ENCODE peak calls at places on chromosomes 7 and 10, in eight cellular contexts. K is fibroblast of pulmonary artery, A is endodermal cell, T is stomach, J is AG04450, O is B cell, R is neural crest cell, M is uterus. B is an unnamed sample.

GRCh38 chr7:128783143-128783799 is 7.7 kb upstream of the OPN1SW start:
- DNase-seq in K (peak; percentile 94), A (peak; percentile 98), T (peak; percentile 56), J (peak; percentile 66), O (no peak), R (peak; percentile 57), M (peak; percentile 71), B (no peak)

GRCh38 chr7:64626557-64626956 is 39.4 kb upstream of the ZNF107 start:
- DNase-seq in K (no peak), A (no peak), T (no peak), J (no peak), O (no peak), R (no peak), M (no peak), B (no peak)

GRCh38 chr7:699260-700170 is 27.0 kb upstream of the DNAAF5 start:
- DNase-seq in K (peak; percentile 55), A (no peak), T (no peak), J (no peak), O (no peak), R (no peak), M (no peak), B (no peak)

GRCh38 chr10:84469470-84469869 is 141.1 kb downstream of the CCSER2 start:
- DNase-seq in K (no peak), A (no peak), T (no peak), J (no peak), O (no peak), R (no peak), M (no peak), B (no peak)

GRCh38 chr10:79313911-79314439 is 33.3 kb upstream of the PPIF start:
- DNase-seq in K (no peak), A (no peak), T (no peak), J (no peak), O (no peak), R (no peak), M (no peak), B (no peak)

GRCh38 chr10:5650664-5651063 is 15.7 kb downstream of the ASB13 start:
- DNase-seq in K (no peak), A (no peak), T (no peak), J (no peak), O (no peak), R (no peak), M (no peak), B (no peak)

GRCh38 chr7:137923380-137923779 is 76.6 kb upstream of the DGKI start:
- DNase-seq in K (peak; percentile 44), A (no peak), T (no peak), J (no peak), O (no peak), R (no peak), M (no peak), B (no peak)

GRCh38 chr10:43842072-43842471 is 193.4 kb upstream of the ZNF32 start:
- DNase-seq in K (no peak), A (no peak), T (no peak), J (no peak), O (no peak), R (no peak), M (no peak), B (no peak)

GRCh38 chr7:2870471-2870941 is 26.4 kb upstream of the GNA12 start:
- DNase-seq in K (peak; percentile 90), A (peak; percentile 89), T (peak; percentile 63), J (no peak), O (peak; percentile 62), R (no peak), M (peak; percentile 80), B (peak; percentile 83)

GRCh38 chr10:23540401-23540800 is 101.5 kb downstream of the OTUD1 start:
- DNase-seq in K (no peak), A (no peak), T (no peak), J (no peak), O (peak; percentile 16), R (no peak), M (no peak), B (peak; percentile 75)

GRCh38 chr10:25934673-25935139 is 677 bp downstream of the MYO3A start:
- DNase-seq in K (no peak), A (peak; percentile 85), T (no peak), J (no peak), O (peak; percentile 64), R (peak; percentile 26), M (no peak), B (no peak)

GRCh38 chr10:132537713-132538020 is at the start of gene INPP5A:
- DNase-seq in K (no peak), A (no peak), T (no peak), J (no peak), O (no peak), R (no peak), M (no peak), B (no peak)
- TF ChIP-seq CTCF in K (no peak), A (no peak), T (no peak), J (no peak), O (no peak), R (no peak), M (peak; percentile 26), B (no peak)

DNA sequence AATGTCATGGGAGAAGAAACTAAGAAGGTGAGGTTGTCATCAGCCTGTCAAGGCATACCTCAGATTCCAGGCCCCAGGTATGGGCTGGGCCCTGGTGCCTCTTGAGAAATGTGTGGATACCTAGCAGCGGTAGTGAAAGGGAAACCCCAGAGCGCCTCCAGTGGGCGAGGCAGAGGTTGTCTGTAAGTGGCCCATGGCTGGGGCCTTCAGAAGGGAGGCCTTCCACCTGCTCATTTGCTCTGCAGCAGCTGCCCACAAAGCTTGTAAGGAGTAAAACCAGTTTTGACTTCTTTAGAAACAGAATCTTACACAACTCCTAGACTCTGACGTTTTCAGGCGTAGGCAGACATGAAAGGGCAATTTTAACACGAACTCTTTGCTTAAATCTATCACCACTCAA is 509.9 kb downstream of the PARD3 start:
- DNase-seq in K (no peak), A (peak; percentile 95), T (no peak), J (no peak), O (no peak), R (no peak), M (no peak), B (no peak)
- TF ChIP-seq CTCF in K (no peak), A (peak; percentile 88), T (no peak), J (peak; percentile 20), O (no peak), R (peak; percentile 70), M (no peak), B (no peak)

GRCh38 chr7:124662937-124663336 is 102.7 kb downstream of the GPR37 start:
- DNase-seq in K (no peak), A (no peak), T (no peak), J (no peak), O (no peak), R (no peak), M (no peak), B (no peak)
- TF ChIP-seq CTCF in K (no peak), A (no peak), T (no peak), J (no peak), O (no peak), R (no peak), M (no peak), B (no peak)

GRCh38 chr7:3892167-3892566 is 591.1 kb downstream of the SDK1 start:
- DNase-seq in K (no peak), A (no peak), T (no peak), J (no peak), O (no peak), R (no peak), M (no peak), B (no peak)
- TF ChIP-seq CTCF in K (no peak), A (no peak), T (no peak), J (no peak), O (no peak), R (no peak), M (no peak), B (no peak)

GRCh38 chr10:97057836-97058235 is 127.9 kb downstream of the SLIT1 start:
- DNase-seq in K (no peak), A (no peak), T (no peak), J (no peak), O (no peak), R (no peak), M (no peak), B (no peak)

GRCh38 chr10:97058521-97058920 is 127.2 kb downstream of the SLIT1 start:
- DNase-seq in K (no peak), A (no peak), T (no peak), J (no peak), O (no peak), R (no peak), M (no peak), B (no peak)

GRCh38 chr10:97060441-97061084 is 125.2 kb downstream of the SLIT1 start:
- DNase-seq in K (no peak), A (no peak), T (no peak), J (no peak), O (no peak), R (no peak), M (no peak), B (no peak)

GRCh38 chr10:97059872-97060205 is 125.9 kb downstream of the SLIT1 start:
- DNase-seq in K (no peak), A (no peak), T (no peak), J (no peak), O (no peak), R (no peak), M (no peak), B (no peak)

DNA sequence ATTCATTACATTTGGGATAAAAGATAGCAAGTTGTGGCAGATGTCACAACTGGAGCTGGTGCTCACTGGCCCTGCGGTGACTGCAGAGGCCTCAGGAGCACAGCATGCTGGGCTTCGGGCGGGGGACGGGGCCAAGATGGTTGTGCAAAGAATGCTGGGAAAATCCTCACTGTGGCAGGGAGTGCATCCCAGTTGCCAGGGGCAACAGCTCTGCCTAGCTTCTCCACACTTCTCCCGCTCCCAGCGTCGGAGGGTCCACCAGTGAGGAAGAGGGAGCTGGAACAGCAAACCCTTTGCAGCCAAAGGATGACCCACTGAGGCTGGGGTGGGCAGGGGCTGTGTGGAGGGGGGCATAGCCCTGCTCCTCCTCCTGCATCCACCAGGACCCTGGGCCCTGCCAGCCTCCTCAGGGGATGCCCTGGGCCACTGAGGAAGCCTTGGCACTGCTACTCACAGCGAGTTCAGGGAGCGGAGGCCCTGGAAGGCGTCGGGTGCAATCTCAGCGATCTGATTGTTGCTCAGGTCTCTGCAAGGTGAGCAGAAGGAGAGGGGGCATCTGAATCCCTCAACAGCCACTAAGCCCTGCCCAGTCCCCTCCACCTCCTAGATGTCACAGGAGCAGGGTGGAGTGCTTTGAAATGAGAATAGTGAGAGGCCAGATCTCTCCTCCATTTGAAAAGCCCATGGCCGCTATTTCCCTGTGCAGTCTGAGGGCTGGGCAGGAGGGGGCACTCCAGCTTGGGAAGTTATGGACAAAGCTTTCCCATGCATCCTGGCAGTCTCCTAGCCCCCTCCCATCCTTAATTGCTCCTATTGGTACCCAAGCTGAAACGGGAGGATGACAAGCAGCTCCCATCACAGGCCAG is 126.5 kb downstream of the SLIT1 start:
- DNase-seq in K (no peak), A (peak; percentile 88), T (no peak), J (no peak), O (no peak), R (no peak), M (no peak), B (no peak)
- TF ChIP-seq CTCF in K (no peak), A (peak; percentile 66), T (no peak), J (no peak), O (no peak), R (no peak), M (no peak), B (no peak)

B was measured in HL-60.